ENCODE peak calls at places on chromosomes 7 and 10, in five cellular contexts. X, Q, M, A and S are unnamed samples.

GRCh38 chr7:74498996-74499834 is 45.5 kb downstream of the GTF2IRD1 start:
- DNase-seq in X (no peak), Q (no peak), M (no peak), A (no peak), S (no peak)

GRCh38 chr10:11246752-11247467 is 229.2 kb downstream of the CELF2 start:
- DNase-seq in X (no peak), Q (no peak), M (no peak), A (no peak), S (no peak)

GRCh38 chr10:79123547-79123963 is 54.8 kb downstream of the ZMIZ1 start:
- DNase-seq in X (no peak), Q (no peak), M (no peak), A (no peak), S (no peak)

GRCh38 chr7:140035400-140036223 is 27.1 kb downstream of the PARP12 start:
- DNase-seq in X (no peak), Q (no peak), M (no peak), A (peak), S (no peak)

GRCh38 chr7:96995406-96996110 is 9.8 kb upstream of the DLX6 start:
- DNase-seq in X (no peak), Q (no peak), M (no peak), A (no peak), S (no peak)

GRCh38 chr7:77858278-77858677 is 59.7 kb downstream of the PHTF2 start:
- DNase-seq in X (no peak), Q (no peak), M (no peak), A (no peak), S (no peak)

GRCh38 chr10:99629625-99629978 is 9.4 kb upstream of the SLC25A28 start:
- DNase-seq in X (no peak), Q (no peak), M (no peak), A (no peak), S (no peak)

GRCh38 chr7:117458977-117459583 is 20.7 kb upstream of the CFTR start:
- DNase-seq in X (peak), Q (no peak), M (no peak), A (peak), S (no peak)

GRCh38 chr7:74203157-74203556 is 6.6 kb upstream of the LAT2 start:
- DNase-seq in X (peak), Q (no peak), M (peak), A (peak), S (no peak)

GRCh38 chr10:118116555-118117311 is 70.0 kb upstream of the RAB11FIP2 start:
- DNase-seq in X (no peak), Q (no peak), M (no peak), A (no peak), S (no peak)

GRCh38 chr10:88851706-88852105 is at the start of gene ANKRD22:
- DNase-seq in X (peak), Q (no peak), M (peak), A (peak), S (no peak)

GRCh38 chr10:125344573-125345121 is 184.3 kb upstream of the CTBP2 start:
- DNase-seq in X (no peak), Q (no peak), M (peak), A (no peak), S (no peak)

GRCh38 chr10:121519901-121520500 is 78.2 kb downstream of the FGFR2 start:
- DNase-seq in X (no peak), Q (no peak), M (no peak), A (no peak), S (no peak)

GRCh38 chr7:12619461-12620069 is 49.0 kb downstream of the SCIN start:
- DNase-seq in X (no peak), Q (no peak), M (no peak), A (no peak), S (no peak)

GRCh38 chr10:42990721-42991441 is 86.0 kb upstream of the RET start:
- DNase-seq in X (no peak), Q (no peak), M (no peak), A (no peak), S (no peak)

GRCh38 chr10:73414230-73414981 is 548 bp upstream of the ANXA7 start:
- DNase-seq in X (no peak), Q (no peak), M (no peak), A (no peak), S (no peak)

GRCh38 chr7:124188576-124188975 is 155.7 kb upstream of the TMEM229A start:
- DNase-seq in X (no peak), Q (no peak), M (no peak), A (no peak), S (no peak)

GRCh38 chr10:91556691-91557529 is 76.0 kb downstream of the PPP1R3C start:
- DNase-seq in X (no peak), Q (no peak), M (no peak), A (no peak), S (no peak)

GRCh38 chr10:127243490-127244272 is 47.3 kb upstream of the INSYN2A start:
- DNase-seq in X (no peak), Q (no peak), M (peak), A (peak), S (no peak)

GRCh38 chr10:77560052-77560451 is 77.6 kb downstream of the KCNMA1 start:
- DNase-seq in X (no peak), Q (no peak), M (no peak), A (no peak), S (no peak)

GRCh38 chr10:95431900-95432342 is 129.2 kb downstream of the SORBS1 start:
- DNase-seq in X (no peak), Q (no peak), M (no peak), A (no peak), S (no peak)

GRCh38 chr7:5635461-5636445 is 145.7 kb downstream of the RNF216 start:
- DNase-seq in X (no peak), Q (peak), M (no peak), A (no peak), S (no peak)

GRCh38 chr7:73418113-73418703 is 15.4 kb upstream of the FZD9 start:
- DNase-seq in X (no peak), Q (no peak), M (no peak), A (no peak), S (no peak)

GRCh38 chr10:2963889-2964631 is 103.3 kb upstream of the PFKP start:
- DNase-seq in X (no peak), Q (no peak), M (no peak), A (no peak), S (no peak)